ENCODE peak calls at places on chromosomes 11 and 22, in nine cellular contexts. F is prostate gland, X is fibroblast of lung, C is right lobe of liver, Q is astrocyte, J is DND-41, P is dorsolateral prefrontal cortex, U is left ventricle myocardium inferior, A is HepG2. I is an unnamed sample.

GRCh38 chr11:1513326-1514296 is 27.0 kb upstream of the MOB2 start:
- DNase-seq in P (no peak), U (peak; percentile 12), C (peak; percentile 22), A (no peak), J (no peak), X (no peak), Q (no peak), F (no peak), I (no peak)

GRCh38 chr22:48603621-48604320 is 1223.9 kb downstream of the BRD1 start:
- DNase-seq in U (no peak), J (no peak), C (no peak), F (no peak), P (peak; percentile 48), X (no peak), Q (no peak), A (no peak), I (no peak)

GRCh38 chr11:125338435-125338834 is 157.6 kb downstream of the FEZ1 start:
- DNase-seq in Q (no peak), J (no peak), F (no peak), A (no peak), X (no peak), U (no peak), P (no peak), C (no peak), I (no peak)

GRCh38 chr11:1113405-1114201 is 38.9 kb downstream of the MUC2 start:
- DNase-seq in Q (no peak), U (peak; percentile 6), J (no peak), F (no peak), C (peak; percentile 54), X (no peak), P (peak; percentile 24), A (no peak), I (no peak)

GRCh38 chr11:134363161-134363560 is 31.4 kb downstream of the GLB1L2 start:
- DNase-seq in C (peak; percentile 24), P (peak; percentile 19), X (no peak), A (no peak), J (no peak), U (no peak), Q (no peak), F (no peak), I (no peak)

GRCh38 chr11:27694992-27695391 is 5.3 kb downstream of the BDNF start:
- DNase-seq in C (no peak), X (peak; percentile 65), F (no peak), Q (peak; percentile 36), U (no peak), J (no peak), P (no peak), A (no peak), I (no peak)

GRCh38 chr11:120501976-120502755 is 9.4 kb upstream of the GRIK4 start:
- DNase-seq in J (no peak), A (no peak), F (no peak), P (no peak), C (no peak), X (no peak), U (no peak), Q (no peak), I (no peak)

GRCh38 chr11:75565221-75565814 is 3.3 kb downstream of the SERPINH1 start:
- DNase-seq in J (no peak), F (no peak), C (no peak), U (peak; percentile 69), Q (peak; percentile 60), P (no peak), X (peak; percentile 67), A (peak; percentile 57), I (no peak)

GRCh38 chr11:75997273-75997552 is 182.2 kb downstream of the UVRAG start:
- DNase-seq in Q (no peak), U (no peak), J (no peak), X (no peak), A (no peak), P (no peak), C (no peak), F (no peak), I (no peak)

GRCh38 chr11:10263929-10264328 is 30.1 kb downstream of the SBF2 start:
- DNase-seq in F (no peak), Q (peak; percentile 84), P (no peak), A (no peak), X (peak; percentile 17), J (no peak), C (no peak), U (no peak), I (no peak)

GRCh38 chr11:15969281-15969680 is 387.1 kb downstream of the SOX6 start:
- DNase-seq in P (peak; percentile 56), C (peak; percentile 62), U (peak; percentile 50), A (peak; percentile 43), J (peak; percentile 7), X (peak; percentile 92), F (peak; percentile 56), Q (peak; percentile 83), I (peak; percentile 61)

GRCh38 chr11:8867035-8867434 is 44.0 kb upstream of the AKIP1 start:
- DNase-seq in A (no peak), U (no peak), C (no peak), F (no peak), J (no peak), X (no peak), Q (peak; percentile 19), P (no peak), I (no peak)

GRCh38 chr22:25895678-25896077 is 153.7 kb downstream of the MYO18B start:
- DNase-seq in Q (no peak), C (no peak), A (no peak), U (no peak), J (no peak), F (no peak), X (no peak), P (no peak), I (no peak)

GRCh38 chr22:32880061-32880460 is 78.6 kb downstream of the TIMP3 start:
- DNase-seq in A (no peak), U (no peak), C (no peak), Q (peak; percentile 77), J (no peak), P (no peak), X (peak; percentile 64), F (no peak), I (no peak)

GRCh38 chr22:35606916-35607315 is 10.2 kb downstream of the MB start:
- DNase-seq in U (no peak), J (no peak), F (no peak), P (no peak), C (peak; percentile 19), Q (no peak), A (no peak), X (no peak), I (no peak)

GRCh38 chr11:45163956-45164575 is 17.6 kb downstream of the PRDM11 start:
- DNase-seq in X (no peak), C (no peak), P (peak; percentile 73), A (no peak), J (no peak), Q (peak; percentile 41), U (no peak), F (no peak), I (no peak)

GRCh38 chr22:22710719-22711531 is 66.5 kb downstream of the GGTLC2 start:
- DNase-seq in X (no peak), U (peak; percentile 35), Q (no peak), A (peak; percentile 15), C (peak; percentile 73), F (peak; percentile 58), P (no peak), J (peak; percentile 74), I (peak; percentile 74)

GRCh38 chr11:6321961-6322362 is 1.7 kb upstream of the CAVIN3 start:
- DNase-seq in C (no peak), J (no peak), X (peak; percentile 61), U (no peak), P (no peak), A (no peak), Q (peak; percentile 77), F (no peak), I (no peak)

GRCh38 chr11:2428322-2428795 is 16.0 kb downstream of the TRPM5 start:
- DNase-seq in F (peak; percentile 77), U (peak; percentile 71), P (no peak), C (peak; percentile 82), A (peak; percentile 61), X (peak; percentile 45), J (peak; percentile 74), Q (peak; percentile 7), I (peak; percentile 90)

GRCh38 chr11:130999992-131000770 is 83.9 kb upstream of the SNX19 start:
- DNase-seq in F (no peak), U (no peak), C (no peak), J (no peak), X (peak; percentile 97), Q (peak; percentile 95), A (peak; percentile 75), P (no peak), I (no peak)
- H3K27ac ChIP-seq in F (no peak overlapping the region), U (no peak overlapping the region), C (no peak overlapping the region), J (no peak overlapping the region), X (peak overlapping the region; percentile 60), Q (peak overlapping the region; percentile 60), A (no peak overlapping the region), P (no peak overlapping the region), I (no peak overlapping the region)

GRCh38 chr22:39095971-39096370 is 1.1 kb upstream of the APOBEC3H start:
- DNase-seq in C (no peak), J (no peak), P (no peak), U (no peak), A (no peak), Q (no peak), F (no peak), X (no peak), I (no peak)
- TF ChIP-seq CTCF in C (no peak), J (no peak), P (no peak), U (no peak), A (no peak), Q (no peak), F (no peak), X (no peak), I (no peak)

GRCh38 chr11:110327508-110327907 is 31.1 kb upstream of the RDX start:
- DNase-seq in X (no peak), U (no peak), J (no peak), A (no peak), Q (no peak), P (no peak), C (no peak), F (no peak), I (no peak)
- H3K27ac ChIP-seq in X (no peak overlapping the region), U (no peak overlapping the region), J (no peak overlapping the region), A (no peak overlapping the region), Q (no peak overlapping the region), P (no peak overlapping the region), C (no peak overlapping the region), F (no peak overlapping the region), I (no peak overlapping the region)

GRCh38 chr22:17140826-17141771 is 18.0 kb downstream of the HDHD5 start:
- DNase-seq in A (no peak), U (no peak), X (no peak), Q (no peak), F (no peak), J (no peak), P (no peak), C (no peak), I (no peak)

GRCh38 chr22:17145021-17145680 is 13.9 kb downstream of the HDHD5 start:
- DNase-seq in P (no peak), U (no peak), C (no peak), F (no peak), J (no peak), Q (no peak), X (no peak), A (no peak), I (no peak)

GRCh38 chr22:17140022-17140421 is 18.9 kb upstream of the TMEM121B start:
- DNase-seq in X (no peak), P (no peak), F (no peak), U (no peak), A (no peak), C (no peak), Q (no peak), J (no peak), I (no peak)

GRCh38 chr22:17143826-17144225 is 15.3 kb downstream of the HDHD5 start:
- DNase-seq in F (no peak), J (no peak), X (no peak), A (no peak), C (no peak), U (no peak), Q (no peak), P (no peak), I (no peak)

GRCh38 chr22:17143101-17143500 is 16.0 kb downstream of the HDHD5 start:
- DNase-seq in A (no peak), Q (no peak), X (no peak), U (no peak), F (no peak), P (no peak), J (no peak), C (no peak), I (no peak)
- TF ChIP-seq CTCF in A (no peak), Q (no peak), X (no peak), U (no peak), F (no peak), P (no peak), J (no peak), C (no peak), I (no peak)